ENCODE peak calls at places on chromosomes 6 and 20, in eight cellular contexts. E, L, S, Z, N, I, D and F are unnamed samples.

GRCh38 chr20:45100563-45101245 is at the start of gene KCNS1:
- DNase-seq in D (no peak), N (no peak), S (no peak), E (peak), L (no peak), Z (no peak), I (no peak), F (no peak)

GRCh38 chr6:37314803-37315515 is 38.8 kb upstream of the RNF8 start:
- DNase-seq in Z (no peak), D (no peak), S (peak), I (peak), E (peak), N (peak), L (peak), F (no peak)

GRCh38 chr6:130574146-130574545 is 208.3 kb downstream of the TMEM200A start:
- DNase-seq in N (no peak), D (no peak), E (no peak), Z (no peak), L (no peak), I (no peak), S (no peak), F (no peak)

GRCh38 chr20:58549231-58549630 is 34.0 kb upstream of the APCDD1L start:
- DNase-seq in D (no peak), I (no peak), N (no peak), E (no peak), S (no peak), L (no peak), Z (no peak), F (no peak)

GRCh38 chr20:38245753-38246152 is 14.8 kb downstream of the KIAA1755 start:
- DNase-seq in Z (no peak), D (no peak), L (peak), N (no peak), I (no peak), S (no peak), E (no peak), F (peak)

GRCh38 chr6:154292066-154292465 is 64.5 kb downstream of the IPCEF1 start:
- DNase-seq in I (no peak), E (no peak), S (no peak), L (no peak), D (no peak), N (no peak), Z (no peak), F (no peak)

GRCh38 chr6:44264154-44265002 is 973 bp downstream of the NFKBIE start:
- DNase-seq in I (peak), Z (no peak), D (no peak), L (no peak), E (no peak), S (peak), N (peak), F (no peak)

GRCh38 chr20:53154540-53154939 is 182.4 kb downstream of the TSHZ2 start:
- DNase-seq in E (no peak), D (no peak), L (no peak), Z (no peak), S (no peak), N (no peak), I (no peak), F (no peak)

GRCh38 chr6:54173084-54173483 is 61.8 kb downstream of the MLIP start:
- DNase-seq in N (no peak), I (peak), S (no peak), D (no peak), L (no peak), Z (no peak), E (no peak), F (no peak)

GRCh38 chr20:24825591-24825990 is 123.5 kb upstream of the CST7 start:
- DNase-seq in I (no peak), N (no peak), Z (no peak), D (no peak), L (no peak), E (no peak), S (no peak), F (no peak)

GRCh38 chr6:11126876-11127275 is 15.4 kb upstream of the ERVFRD-1 start:
- DNase-seq in L (no peak), I (peak), D (no peak), Z (no peak), N (no peak), E (no peak), S (peak), F (no peak)

GRCh38 chr20:22768779-22769178 is 184.4 kb upstream of the FOXA2 start:
- DNase-seq in I (peak), S (no peak), Z (no peak), D (no peak), E (peak), N (no peak), L (no peak), F (no peak)

GRCh38 chr6:152669894-152670293 is 27.8 kb upstream of the MYCT1 start:
- DNase-seq in S (no peak), I (peak), L (no peak), D (no peak), Z (no peak), N (no peak), E (peak), F (no peak)

GRCh38 chr6:115551510-115551909 is 509.2 kb downstream of the FRK start:
- DNase-seq in I (no peak), N (no peak), Z (no peak), E (no peak), L (no peak), D (no peak), S (no peak), F (no peak)

GRCh38 chr20:35174458-35175216 is 2.8 kb downstream of the PROCR start:
- DNase-seq in E (peak), L (peak), Z (no peak), S (peak), I (no peak), N (no peak), D (no peak), F (no peak)

GRCh38 chr6:31771992-31772358 is 5.2 kb downstream of the VWA7 start:
- DNase-seq in N (no peak), D (no peak), E (no peak), I (peak), L (no peak), S (no peak), Z (no peak), F (no peak)

GRCh38 chr6:135575629-135576028 is 78.1 kb upstream of the AHI1 start:
- DNase-seq in E (no peak), L (no peak), Z (no peak), I (no peak), S (no peak), N (no peak), D (no peak), F (no peak)

GRCh38 chr6:152380351-152380767 is 256.8 kb downstream of the SYNE1 start:
- DNase-seq in Z (no peak), D (no peak), N (no peak), I (peak), S (no peak), E (no peak), L (no peak), F (no peak)

GRCh38 chr6:8066108-8066507 is 1.9 kb upstream of the BLOC1S5 start:
- DNase-seq in S (no peak), I (no peak), N (no peak), E (no peak), D (no peak), Z (no peak), L (no peak), F (no peak)

GRCh38 chr20:43448748-43449535 is 8.8 kb upstream of the SRSF6 start:
- DNase-seq in Z (peak), S (peak), L (no peak), D (peak), E (peak), N (peak), I (peak), F (peak)

GRCh38 chr20:61507778-61508177 is 255.7 kb downstream of the CDH4 start:
- DNase-seq in Z (no peak), E (no peak), D (no peak), S (no peak), I (no peak), L (no peak), N (no peak), F (no peak)

GRCh38 chr6:92361990-92362770 is 1057.2 kb downstream of the EPHA7 start:
- DNase-seq in Z (no peak), N (no peak), S (no peak), E (no peak), I (no peak), D (no peak), L (no peak), F (no peak)

GRCh38 chr6:80094017-80094416 is 12.5 kb upstream of the BCKDHB start:
- DNase-seq in D (no peak), N (peak), E (peak), I (peak), S (no peak), L (no peak), Z (no peak), F (no peak)

GRCh38 chr20:17936791-17937687 is 31.6 kb downstream of the SNX5 start:
- DNase-seq in S (peak), E (no peak), Z (no peak), N (no peak), I (peak), L (peak), D (no peak), F (peak)

GRCh38 chr6:148177589-148178233 is 164.9 kb upstream of the SASH1 start:
- DNase-seq in I (peak), Z (no peak), N (peak), S (peak), L (peak), E (peak), D (no peak), F (peak)

GRCh38 chr20:62595491-62595890 is 46.8 kb upstream of the SLCO4A1 start:
- DNase-seq in Z (peak), L (no peak), I (peak), E (no peak), N (no peak), S (peak), D (no peak), F (peak)

GRCh38 chr6:127102299-127102698 is 16.2 kb upstream of the RSPO3 start:
- DNase-seq in S (no peak), I (peak), D (no peak), E (no peak), Z (no peak), N (no peak), L (no peak), F (no peak)

GRCh38 chr6:84728602-84729001 is 35.8 kb downstream of the TBX18 start:
- DNase-seq in L (no peak), Z (no peak), D (no peak), I (peak), E (peak), S (no peak), N (no peak), F (no peak)

GRCh38 chr6:117270121-117270959 is 5.0 kb downstream of the VGLL2 start:
- DNase-seq in E (peak), I (peak), S (no peak), N (no peak), Z (no peak), L (peak), D (no peak), F (no peak)

GRCh38 chr6:71321344-71321743 is 32.7 kb downstream of the OGFRL1 start:
- DNase-seq in S (no peak), I (no peak), L (no peak), D (no peak), N (no peak), E (no peak), Z (no peak), F (no peak)

GRCh38 chr6:56483929-56484328 is 158.8 kb downstream of the DST start:
- DNase-seq in E (no peak), Z (no peak), N (no peak), S (no peak), L (no peak), D (no peak), I (peak), F (no peak)

GRCh38 chr20:46222521-46223007 is 85.7 kb downstream of the CDH22 start:
- DNase-seq in N (no peak), D (no peak), E (peak), Z (no peak), L (peak), S (no peak), I (no peak), F (no peak)

GRCh38 chr20:8145246-8145639 is 13.2 kb downstream of the PLCB1 start:
- DNase-seq in E (no peak), I (no peak), S (no peak), N (no peak), Z (no peak), L (no peak), D (no peak), F (no peak)

GRCh38 chr6:129817332-129817731 is 43.8 kb downstream of the TMEM244 start:
- DNase-seq in N (no peak), E (no peak), I (no peak), L (no peak), S (no peak), D (no peak), Z (no peak), F (no peak)

GRCh38 chr6:11806561-11807317 is 28.1 kb upstream of the ADTRP start:
- DNase-seq in N (no peak), I (no peak), E (no peak), D (no peak), S (no peak), L (no peak), Z (no peak), F (no peak)